ENCODE peak calls at places on chromosome 20, in six cellular contexts. Y is SJSA1, O is astrocyte of the cerebellum, Q is A172, D is hypothalamus, Z is HEK293T. F is an unnamed sample.

GRCh38 chr20:23049201-23049932 is at the start of gene THBD:
- DNase-seq in Z (no peak), Q (no peak), D (no peak), Y (peak), O (no peak), F (no peak)

GRCh38 chr20:22462975-22463914 is 121.1 kb downstream of the FOXA2 start:
- DNase-seq in Y (no peak), Q (peak), O (no peak), Z (no peak), D (no peak), F (no peak)

GRCh38 chr20:10647471-10647870 is 26.3 kb downstream of the JAG1 start:
- DNase-seq in Q (no peak), Z (peak), D (no peak), O (no peak), Y (no peak), F (no peak)

GRCh38 chr20:20849126-20849525 is 136.7 kb upstream of the RALGAPA2 start:
- DNase-seq in Z (no peak), D (peak), O (no peak), Y (no peak), Q (no peak), F (no peak)

GRCh38 chr20:45347936-45348809 is at the start of gene SDC4:
- DNase-seq in Q (peak), O (no peak), D (peak), Y (peak), Z (peak), F (no peak)

GRCh38 chr20:57450419-57450818 is 59.2 kb downstream of the RBM38 start:
- DNase-seq in O (no peak), Q (peak), Y (no peak), D (no peak), Z (no peak), F (no peak)

GRCh38 chr20:4737857-4738627 is 16.3 kb downstream of the PRND start:
- DNase-seq in Z (no peak), D (no peak), O (no peak), Y (no peak), Q (no peak), F (no peak)

GRCh38 chr20:63847374-63848002 is 13.8 kb upstream of the ABHD16B start:
- DNase-seq in Q (peak), O (no peak), Z (no peak), D (no peak), Y (no peak), F (no peak)

GRCh38 chr20:36646678-36647077 is 682 bp upstream of the SLA2 start:
- DNase-seq in Z (no peak), O (no peak), Y (no peak), D (no peak), Q (no peak), F (no peak)

GRCh38 chr20:258963-259362 is 1.4 kb downstream of the DEFB132 start:
- DNase-seq in D (no peak), O (no peak), Y (no peak), Z (peak), Q (no peak), F (no peak)